ENCODE peak calls at places on chromosomes 5 and 9, in six cellular contexts. W is right atrium auricular region, X is psoas muscle, U is brain microvascular endothelial cell, R is AG10803, T is colonic mucosa. M is an unnamed sample.

GRCh38 chr9:89874351-89875321 is 269.8 kb downstream of the GADD45G start:
- DNase-seq in W (peak; percentile 58), X (peak; percentile 70), U (no peak), R (no peak), T (no peak), M (peak; percentile 14)

GRCh38 chr9:70120834-70121510 is 77.3 kb downstream of the MAMDC2 start:
- DNase-seq in W (peak; percentile 94), X (peak; percentile 87), U (peak; percentile 97), R (peak; percentile 94), T (peak; percentile 30), M (no peak)

GRCh38 chr5:14402424-14402823 is 179.2 kb upstream of the OTULINL start:
- DNase-seq in W (no peak), X (no peak), U (no peak), R (no peak), T (no peak), M (no peak)

GRCh38 chr9:28073278-28073677 is 500.0 kb upstream of the C9orf72 start:
- DNase-seq in W (no peak), X (no peak), U (peak; percentile 63), R (peak; percentile 52), T (peak; percentile 20), M (peak; percentile 23)

GRCh38 chr9:83339435-83339834 is 198.8 kb downstream of the FRMD3 start:
- DNase-seq in W (no peak), X (no peak), U (no peak), R (peak; percentile 10), T (no peak), M (no peak)

GRCh38 chr5:106488407-106488806 is 1182.3 kb downstream of the EFNA5 start:
- DNase-seq in W (no peak), X (no peak), U (no peak), R (no peak), T (no peak), M (no peak)

GRCh38 chr5:33311893-33312292 is 128.9 kb upstream of the TARS1 start:
- DNase-seq in W (no peak), X (no peak), U (peak; percentile 96), R (peak; percentile 91), T (no peak), M (no peak)

GRCh38 chr5:107916731-107917725 is 246.3 kb upstream of the EFNA5 start:
- DNase-seq in W (no peak), X (no peak), U (no peak), R (no peak), T (no peak), M (no peak)

GRCh38 chr5:150651382-150651781 is 9.7 kb upstream of the MYOZ3 start:
- DNase-seq in W (no peak), X (no peak), U (no peak), R (no peak), T (no peak), M (no peak)

GRCh38 chr5:142065273-142065672 is 43.3 kb upstream of the NDFIP1 start:
- DNase-seq in W (no peak), X (no peak), U (peak; percentile 26), R (peak; percentile 48), T (no peak), M (no peak)

GRCh38 chr9:120117081-120117480 is 462.9 kb downstream of the CDK5RAP2 start:
- DNase-seq in W (no peak), X (no peak), U (no peak), R (no peak), T (no peak), M (no peak)

GRCh38 chr5:6722015-6722414 is 8.8 kb downstream of the TENT4A start:
- DNase-seq in W (no peak), X (no peak), U (no peak), R (peak; percentile 17), T (no peak), M (no peak)

GRCh38 chr9:2260401-2261306 is 245.5 kb downstream of the SMARCA2 start:
- DNase-seq in W (no peak), X (no peak), U (peak; percentile 27), R (peak; percentile 48), T (no peak), M (no peak)

GRCh38 chr9:22039258-22039657 is 30.2 kb upstream of the CDKN2B start:
- DNase-seq in W (no peak), X (no peak), U (no peak), R (peak; percentile 29), T (no peak), M (no peak)

GRCh38 chr9:122572456-122572855 is 10.7 kb downstream of the OR1L8 start:
- DNase-seq in W (no peak), X (no peak), U (no peak), R (peak; percentile 61), T (no peak), M (no peak)

GRCh38 chr9:96686638-96687335 is 31.7 kb upstream of the PRXL2C start:
- DNase-seq in W (peak; percentile 87), X (peak; percentile 93), U (peak; percentile 60), R (peak; percentile 73), T (peak; percentile 76), M (peak; percentile 42)

GRCh38 chr5:125399885-125400284 is 653.4 kb upstream of the ZNF608 start:
- DNase-seq in W (no peak), X (no peak), U (no peak), R (no peak), T (no peak), M (no peak)

GRCh38 chr9:126156898-126157297 is 169.7 kb upstream of the MVB12B start:
- DNase-seq in W (no peak), X (no peak), U (no peak), R (no peak), T (no peak), M (no peak)

DNA sequence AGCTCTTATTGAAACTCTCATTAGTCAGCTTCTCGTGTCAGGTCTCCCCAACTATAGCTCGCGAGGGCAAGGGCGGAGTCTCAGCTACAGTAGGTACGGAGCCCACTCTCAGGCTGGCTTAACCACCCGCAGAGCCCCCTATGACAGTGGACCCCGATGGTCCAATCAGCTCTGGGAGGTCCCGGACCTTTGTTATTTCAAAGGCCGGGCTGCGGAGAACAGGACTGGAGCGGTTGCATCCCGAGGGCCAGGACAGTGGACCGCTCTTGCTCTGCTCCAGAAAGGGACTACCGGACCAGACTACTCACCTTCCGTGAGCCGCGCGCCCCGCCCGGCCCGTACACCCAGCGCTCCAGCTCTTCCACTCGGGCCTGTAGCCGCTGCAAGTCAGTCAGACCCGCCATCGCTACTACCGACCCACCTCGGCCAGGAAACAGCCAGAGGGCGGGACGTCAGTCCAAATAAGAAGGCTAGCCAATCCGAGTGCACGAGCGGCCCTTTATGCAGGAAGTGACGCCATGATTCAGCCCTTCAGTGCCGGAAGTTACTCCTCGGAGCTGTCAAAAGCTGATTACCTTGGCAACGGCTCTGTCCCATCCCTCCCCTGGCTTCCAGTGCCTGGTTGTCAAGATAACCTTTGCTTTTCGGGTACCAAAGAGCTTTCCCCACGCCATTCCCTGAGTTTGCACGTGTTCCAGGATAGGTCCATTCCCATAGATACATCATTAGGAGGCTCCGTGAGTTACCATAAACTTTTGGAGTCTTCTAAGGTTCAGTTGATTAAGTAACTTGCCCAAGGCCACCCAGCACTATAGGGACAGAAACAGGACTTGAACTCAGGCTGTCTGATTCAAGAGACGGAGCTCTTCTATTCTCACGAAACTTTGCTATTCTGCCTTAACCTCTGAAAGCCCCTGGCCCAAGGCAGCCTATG is at the start of gene DCTN3:
- DNase-seq in W (peak; percentile 97), X (peak; percentile 95), U (peak; percentile 97), R (peak; percentile 95), T (peak; percentile 94), M (peak; percentile 88)
- TF ChIP-seq CTCF in W (no peak), X (no peak), U (no peak), R (no peak), T (no peak), M (no peak)

GRCh38 chr9:77980622-77981021 is 51.0 kb downstream of the GNAQ start:
- DNase-seq in W (no peak), X (no peak), U (peak; percentile 35), R (peak; percentile 38), T (no peak), M (no peak)

GRCh38 chr9:77981907-77982306 is 49.7 kb downstream of the GNAQ start:
- DNase-seq in W (no peak), X (no peak), U (no peak), R (no peak), T (no peak), M (no peak)

GRCh38 chr9:77982985-77983662 is 48.5 kb downstream of the GNAQ start:
- DNase-seq in W (no peak), X (no peak), U (no peak), R (no peak), T (no peak), M (no peak)

GRCh38 chr9:77978086-77978781 is 53.4 kb downstream of the GNAQ start:
- DNase-seq in W (no peak), X (no peak), U (no peak), R (no peak), T (no peak), M (no peak)

GRCh38 chr9:77981332-77981731 is 50.3 kb downstream of the GNAQ start:
- DNase-seq in W (no peak), X (no peak), U (peak; percentile 59), R (no peak), T (peak; percentile 87), M (no peak)
- TF ChIP-seq CTCF in W (no peak), X (no peak), U (peak; percentile 23), R (peak; percentile 2), T (no peak), M (no peak)

GRCh38 chr9:68683433-68683832 is 21.6 kb upstream of the PIP5K1B start:
- DNase-seq in W (no peak), X (no peak), U (no peak), R (no peak), T (no peak), M (no peak)

GRCh38 chr9:68685213-68685612 is 19.8 kb upstream of the PIP5K1B start:
- DNase-seq in W (no peak), X (no peak), U (no peak), R (no peak), T (no peak), M (no peak)

GRCh38 chr9:68690088-68690487 is 15.0 kb upstream of the PIP5K1B start:
- DNase-seq in W (peak; percentile 61), X (no peak), U (no peak), R (no peak), T (no peak), M (no peak)

DNA sequence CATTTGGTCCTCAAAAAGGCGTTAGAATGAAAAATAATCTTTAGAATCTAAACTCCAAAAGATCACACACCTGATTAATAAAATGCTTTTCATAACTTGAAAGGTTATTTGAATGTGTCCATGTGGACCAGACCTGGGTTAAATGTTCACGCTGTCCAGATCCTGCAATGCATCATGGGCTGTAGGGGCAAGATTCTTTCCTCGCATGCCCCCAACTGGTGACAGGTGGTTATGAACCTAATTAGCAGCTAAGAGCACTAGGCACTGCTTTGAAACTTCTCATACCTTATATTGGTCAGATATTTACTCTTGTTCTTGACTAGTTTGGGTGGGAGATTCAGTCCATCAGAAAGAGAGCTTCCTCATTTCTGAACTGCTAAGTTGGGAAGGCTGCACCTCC is 19.3 kb upstream of the PIP5K1B start:
- DNase-seq in W (no peak), X (no peak), U (no peak), R (no peak), T (peak; percentile 82), M (no peak)
- TF ChIP-seq CTCF in W (peak; percentile 13), X (no peak), U (no peak), R (peak; percentile 25), T (peak; percentile 52), M (no peak)

GRCh38 chr5:53425598-53426516 is 54.6 kb upstream of the FST start:
- DNase-seq in W (no peak), X (no peak), U (no peak), R (peak; percentile 43), T (peak; percentile 37), M (no peak)
- TF ChIP-seq CTCF in W (no peak), X (peak; percentile 37), U (peak; percentile 39), R (no peak), T (peak; percentile 26), M (no peak)

M was measured in omental fat pad.